ENCODE peak calls at places on chromosomes 2 and 18, in seven cellular contexts. One of them, this sample, is unnamed.

GRCh38 chr2:230798769-230799399 is 65.9 kb upstream of the ITM2C start:
- DNase-seq in A549: peak; percentile 45
- DNase-seq in spleen: no peak
- DNase-seq in heart left ventricle: no peak
- DNase-seq in adrenal gland: no peak
- DNase-seq in prostate gland: peak; percentile 43
- DNase-seq in NB4: peak; percentile 77
- DNase-seq in this sample: no peak

GRCh38 chr2:16138811-16139662 is 198.7 kb downstream of the MYCN start:
- DNase-seq in A549: no peak
- DNase-seq in spleen: no peak
- DNase-seq in heart left ventricle: no peak
- DNase-seq in adrenal gland: no peak
- DNase-seq in prostate gland: no peak
- DNase-seq in NB4: no peak
- DNase-seq in this sample: no peak

GRCh38 chr2:228731517-228731916 is 539.6 kb downstream of the PID1 start:
- DNase-seq in A549: no peak
- DNase-seq in spleen: no peak
- DNase-seq in heart left ventricle: no peak
- DNase-seq in adrenal gland: no peak
- DNase-seq in prostate gland: no peak
- DNase-seq in NB4: no peak
- DNase-seq in this sample: no peak

GRCh38 chr18:48022531-48023330 is 92.3 kb upstream of the SMAD2 start:
- DNase-seq in A549: peak; percentile 82
- DNase-seq in spleen: no peak
- DNase-seq in heart left ventricle: no peak
- DNase-seq in adrenal gland: no peak
- DNase-seq in prostate gland: no peak
- DNase-seq in NB4: peak; percentile 90
- DNase-seq in this sample: peak; percentile 55

GRCh38 chr18:12287684-12288405 is 20.2 kb upstream of the TUBB6 start:
- DNase-seq in A549: peak; percentile 40
- DNase-seq in spleen: peak; percentile 63
- DNase-seq in heart left ventricle: peak; percentile 85
- DNase-seq in adrenal gland: no peak
- DNase-seq in prostate gland: peak; percentile 47
- DNase-seq in NB4: no peak
- DNase-seq in this sample: peak; percentile 81

GRCh38 chr2:237128026-237128703 is 42.5 kb downstream of the COPS8 start:
- DNase-seq in A549: peak; percentile 92
- DNase-seq in spleen: no peak
- DNase-seq in heart left ventricle: peak; percentile 79
- DNase-seq in adrenal gland: peak; percentile 89
- DNase-seq in prostate gland: peak; percentile 71
- DNase-seq in NB4: no peak
- DNase-seq in this sample: peak; percentile 90

GRCh38 chr2:234422895-234423505 is 73.9 kb downstream of the ARL4C start:
- DNase-seq in A549: peak; percentile 36
- DNase-seq in spleen: peak; percentile 83
- DNase-seq in heart left ventricle: no peak
- DNase-seq in adrenal gland: no peak
- DNase-seq in prostate gland: no peak
- DNase-seq in NB4: no peak
- DNase-seq in this sample: no peak

GRCh38 chr18:58267493-58267892 is 223.5 kb downstream of the NEDD4L start:
- DNase-seq in A549: no peak
- DNase-seq in spleen: no peak
- DNase-seq in heart left ventricle: no peak
- DNase-seq in adrenal gland: no peak
- DNase-seq in prostate gland: no peak
- DNase-seq in NB4: no peak
- DNase-seq in this sample: no peak

GRCh38 chr18:4125246-4125938 is 329.7 kb downstream of the DLGAP1 start:
- DNase-seq in A549: no peak
- DNase-seq in spleen: no peak
- DNase-seq in heart left ventricle: peak; percentile 32
- DNase-seq in adrenal gland: no peak
- DNase-seq in prostate gland: no peak
- DNase-seq in NB4: no peak
- DNase-seq in this sample: no peak

GRCh38 chr2:223721746-223722145 is 115.6 kb downstream of the AP1S3 start:
- DNase-seq in A549: no peak
- DNase-seq in spleen: no peak
- DNase-seq in heart left ventricle: no peak
- DNase-seq in adrenal gland: no peak
- DNase-seq in prostate gland: no peak
- DNase-seq in NB4: no peak
- DNase-seq in this sample: no peak

GRCh38 chr2:2793925-2794324 is 462.9 kb upstream of the MYT1L start:
- DNase-seq in A549: no peak
- DNase-seq in spleen: no peak
- DNase-seq in heart left ventricle: no peak
- DNase-seq in adrenal gland: no peak
- DNase-seq in prostate gland: no peak
- DNase-seq in NB4: no peak
- DNase-seq in this sample: no peak

GRCh38 chr18:76430636-76431035 is 64.4 kb downstream of the ZNF516 start:
- DNase-seq in A549: no peak
- DNase-seq in spleen: no peak
- DNase-seq in heart left ventricle: no peak
- DNase-seq in adrenal gland: no peak
- DNase-seq in prostate gland: no peak
- DNase-seq in NB4: no peak
- DNase-seq in this sample: no peak

GRCh38 chr18:38493991-38494559 is 928.5 kb upstream of the CELF4 start:
- DNase-seq in A549: no peak
- DNase-seq in spleen: no peak
- DNase-seq in heart left ventricle: no peak
- DNase-seq in adrenal gland: no peak
- DNase-seq in prostate gland: no peak
- DNase-seq in NB4: no peak
- DNase-seq in this sample: no peak

GRCh38 chr18:57961876-57962505 is 82.0 kb upstream of the NEDD4L start:
- DNase-seq in A549: no peak
- DNase-seq in spleen: no peak
- DNase-seq in heart left ventricle: no peak
- DNase-seq in adrenal gland: no peak
- DNase-seq in prostate gland: no peak
- DNase-seq in NB4: no peak
- DNase-seq in this sample: no peak

GRCh38 chr2:220104871-220105351 is 477.5 kb downstream of the SLC4A3 start:
- DNase-seq in A549: peak; percentile 47
- DNase-seq in spleen: no peak
- DNase-seq in heart left ventricle: peak; percentile 21
- DNase-seq in adrenal gland: no peak
- DNase-seq in prostate gland: no peak
- DNase-seq in NB4: peak; percentile 11
- DNase-seq in this sample: peak; percentile 27

GRCh38 chr2:156826342-156826933 is 390.3 kb downstream of the GPD2 start:
- DNase-seq in A549: no peak
- DNase-seq in spleen: no peak
- DNase-seq in heart left ventricle: no peak
- DNase-seq in adrenal gland: no peak
- DNase-seq in prostate gland: no peak
- DNase-seq in NB4: no peak
- DNase-seq in this sample: no peak

GRCh38 chr18:51498085-51498855 is 300.8 kb upstream of the MEX3C start:
- DNase-seq in A549: no peak
- DNase-seq in spleen: no peak
- DNase-seq in heart left ventricle: peak; percentile 61
- DNase-seq in adrenal gland: no peak
- DNase-seq in prostate gland: no peak
- DNase-seq in NB4: no peak
- DNase-seq in this sample: no peak

GRCh38 chr2:6880200-6880733 is 2.7 kb downstream of the RSAD2 start:
- DNase-seq in A549: no peak
- DNase-seq in spleen: no peak
- DNase-seq in heart left ventricle: no peak
- DNase-seq in adrenal gland: no peak
- DNase-seq in prostate gland: no peak
- DNase-seq in NB4: peak; percentile 71
- DNase-seq in this sample: no peak

GRCh38 chr2:127153691-127154158 is 46.8 kb upstream of the BIN1 start:
- DNase-seq in A549: peak; percentile 41
- DNase-seq in spleen: no peak
- DNase-seq in heart left ventricle: no peak
- DNase-seq in adrenal gland: no peak
- DNase-seq in prostate gland: no peak
- DNase-seq in NB4: peak; percentile 46
- DNase-seq in this sample: peak; percentile 92

GRCh38 chr2:232292395-232293154 is 86.0 kb upstream of the ALPP start:
- DNase-seq in A549: peak; percentile 64
- DNase-seq in spleen: peak; percentile 84
- DNase-seq in heart left ventricle: peak; percentile 44
- DNase-seq in adrenal gland: peak; percentile 36
- DNase-seq in prostate gland: no peak
- DNase-seq in NB4: peak; percentile 78
- DNase-seq in this sample: peak; percentile 47

GRCh38 chr18:73959341-73959740 is 188.3 kb downstream of the FBXO15 start:
- DNase-seq in A549: no peak
- DNase-seq in spleen: no peak
- DNase-seq in heart left ventricle: no peak
- DNase-seq in adrenal gland: no peak
- DNase-seq in prostate gland: no peak
- DNase-seq in NB4: no peak
- DNase-seq in this sample: no peak

DNA sequence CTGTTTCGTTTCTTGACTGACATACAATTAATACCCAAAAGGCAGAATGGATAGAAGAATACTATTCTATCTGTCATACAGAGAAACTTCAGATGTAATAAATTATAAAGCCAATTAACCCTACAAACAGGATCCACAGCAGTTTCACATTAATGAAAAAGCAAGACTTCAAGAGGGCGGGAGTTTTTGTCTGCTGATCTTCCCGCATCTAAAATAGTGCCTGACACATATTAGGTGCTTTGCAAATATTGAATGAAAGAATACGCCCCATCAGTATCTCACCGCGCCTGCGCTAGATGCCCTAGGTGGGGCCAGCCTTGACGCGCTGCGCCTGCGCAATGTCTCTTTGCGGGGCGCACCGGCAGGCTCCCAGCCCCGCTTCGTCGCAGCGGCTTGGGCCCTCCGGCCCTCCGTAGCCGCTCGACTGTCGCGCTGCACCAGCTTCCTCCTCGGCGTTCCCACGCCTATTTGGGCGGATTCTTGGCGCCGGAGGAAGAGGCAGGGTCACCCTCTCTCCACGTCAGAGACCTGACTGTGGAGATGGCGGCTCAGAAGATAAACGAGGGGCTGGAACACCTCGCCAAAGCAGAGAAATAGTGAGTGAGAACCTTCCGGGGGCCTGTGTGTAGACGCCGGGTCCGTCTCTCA is at the start of gene NAPG:
- DNase-seq in A549: peak; percentile 91
- DNase-seq in spleen: peak; percentile 97
- DNase-seq in heart left ventricle: peak; percentile 94
- DNase-seq in adrenal gland: peak; percentile 91
- DNase-seq in prostate gland: peak; percentile 78
- DNase-seq in NB4: peak; percentile 94
- DNase-seq in this sample: peak; percentile 93
- TF ChIP-seq POLR2A in A549: peak; percentile 50
- TF ChIP-seq POLR2A in spleen: no peak
- TF ChIP-seq POLR2A in heart left ventricle: no peak
- TF ChIP-seq POLR2A in adrenal gland: peak; percentile 66
- TF ChIP-seq POLR2A in prostate gland: peak; percentile 38
- TF ChIP-seq POLR2A in NB4: peak; percentile 30
- TF ChIP-seq POLR2A in this sample: peak; percentile 63

DNA sequence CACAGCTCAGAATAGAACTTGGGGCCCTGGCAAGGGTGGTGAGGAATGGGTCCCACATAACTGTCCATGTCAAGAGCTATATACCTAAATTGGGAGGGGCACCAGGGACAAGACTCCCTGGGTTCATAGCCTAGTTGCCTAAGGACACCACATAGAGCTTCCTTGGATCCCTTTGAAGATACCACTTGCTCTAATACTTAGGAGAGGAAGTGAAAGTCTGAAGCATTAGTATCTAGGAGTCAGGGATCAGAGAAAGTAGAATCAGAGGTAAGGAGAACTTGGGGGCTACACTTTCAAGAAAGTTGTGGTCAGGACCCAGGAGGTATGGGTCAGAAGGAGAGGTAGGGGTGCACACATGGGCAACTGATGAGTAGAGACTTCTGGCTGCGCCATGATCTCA is 318.2 kb upstream of the SLC39A10 start:
- DNase-seq in A549: no peak
- DNase-seq in spleen: no peak
- DNase-seq in heart left ventricle: no peak
- DNase-seq in adrenal gland: no peak
- DNase-seq in prostate gland: no peak
- DNase-seq in NB4: no peak
- DNase-seq in this sample: no peak
- TF ChIP-seq POLR2A in A549: no peak
- TF ChIP-seq POLR2A in spleen: no peak
- TF ChIP-seq POLR2A in heart left ventricle: no peak
- TF ChIP-seq POLR2A in adrenal gland: no peak
- TF ChIP-seq POLR2A in prostate gland: no peak
- TF ChIP-seq POLR2A in NB4: no peak
- TF ChIP-seq POLR2A in this sample: no peak

GRCh38 chr2:174397773-174398172 is 2.2 kb downstream of the SCRN3 start:
- DNase-seq in A549: no peak
- DNase-seq in spleen: no peak
- DNase-seq in heart left ventricle: no peak
- DNase-seq in adrenal gland: no peak
- DNase-seq in prostate gland: no peak
- DNase-seq in NB4: no peak
- DNase-seq in this sample: no peak

GRCh38 chr2:174392706-174393105 is 2.8 kb upstream of the SCRN3 start:
- DNase-seq in A549: no peak
- DNase-seq in spleen: no peak
- DNase-seq in heart left ventricle: no peak
- DNase-seq in adrenal gland: no peak
- DNase-seq in prostate gland: no peak
- DNase-seq in NB4: no peak
- DNase-seq in this sample: no peak

GRCh38 chr2:174399171-174399570 is 3.6 kb downstream of the SCRN3 start:
- DNase-seq in A549: no peak
- DNase-seq in spleen: no peak
- DNase-seq in heart left ventricle: no peak
- DNase-seq in adrenal gland: no peak
- DNase-seq in prostate gland: no peak
- DNase-seq in NB4: no peak
- DNase-seq in this sample: no peak

GRCh38 chr2:174400853-174401252 is 5.3 kb downstream of the SCRN3 start:
- DNase-seq in A549: no peak
- DNase-seq in spleen: no peak
- DNase-seq in heart left ventricle: no peak
- DNase-seq in adrenal gland: no peak
- DNase-seq in prostate gland: no peak
- DNase-seq in NB4: no peak
- DNase-seq in this sample: no peak

GRCh38 chr2:174395284-174395968 is at the start of gene SCRN3:
- DNase-seq in A549: peak; percentile 78
- DNase-seq in spleen: peak; percentile 94
- DNase-seq in heart left ventricle: peak; percentile 81
- DNase-seq in adrenal gland: peak; percentile 74
- DNase-seq in prostate gland: peak; percentile 81
- DNase-seq in NB4: peak; percentile 85
- DNase-seq in this sample: peak; percentile 76
- TF ChIP-seq POLR2A in A549: peak; percentile 46
- TF ChIP-seq POLR2A in spleen: no peak
- TF ChIP-seq POLR2A in heart left ventricle: no peak
- TF ChIP-seq POLR2A in adrenal gland: peak; percentile 42
- TF ChIP-seq POLR2A in prostate gland: no peak
- TF ChIP-seq POLR2A in NB4: peak; percentile 67
- TF ChIP-seq POLR2A in this sample: peak; percentile 55

GRCh38 chr2:8146329-8147048 is 535.4 kb upstream of the ID2 start:
- DNase-seq in A549: no peak
- DNase-seq in spleen: no peak
- DNase-seq in heart left ventricle: no peak
- DNase-seq in adrenal gland: no peak
- DNase-seq in prostate gland: no peak
- DNase-seq in NB4: no peak
- DNase-seq in this sample: no peak
- TF ChIP-seq POLR2A in A549: no peak
- TF ChIP-seq POLR2A in spleen: no peak
- TF ChIP-seq POLR2A in heart left ventricle: no peak
- TF ChIP-seq POLR2A in adrenal gland: no peak
- TF ChIP-seq POLR2A in prostate gland: no peak
- TF ChIP-seq POLR2A in NB4: no peak
- TF ChIP-seq POLR2A in this sample: no peak